ENCODE peak calls at places on chromosomes 1 and 21, in five cellular contexts. K is T-helper 9 cell; J is CD8-positive, alpha-beta memory T cell; T is HCEC 1CT; N is activated T-cell treated with anti-CD3 and anti-CD28 coated beads, Interleukin-2, amount 50 U/mL, for 72 hours. Z is an unnamed sample.

GRCh38 chr1:87706198-87706597 is 377.5 kb downstream of the LMO4 start:
- DNase-seq in J (no peak), T (peak; percentile 3), N (no peak), K (no peak), Z (no peak)

GRCh38 chr1:35558374-35559316 is 1.0 kb downstream of the NCDN start:
- DNase-seq in J (peak; percentile 30), K (peak; percentile 26), T (no peak), N (peak; percentile 35), Z (no peak)

GRCh38 chr1:107430540-107431228 is 289.8 kb downstream of the NTNG1 start:
- DNase-seq in N (peak; percentile 34), T (peak; percentile 1), J (no peak), K (no peak), Z (no peak)

GRCh38 chr21:41188476-41189146 is 20.7 kb downstream of the BACE2 start:
- DNase-seq in J (no peak), N (no peak), K (no peak), T (no peak), Z (no peak)

GRCh38 chr1:104402178-104402577 is 652.5 kb downstream of the AMY1C start:
- DNase-seq in J (no peak), N (no peak), K (no peak), T (no peak), Z (no peak)

GRCh38 chr1:47571952-47572351 is 134.1 kb downstream of the FOXD2 start:
- DNase-seq in K (no peak), N (no peak), J (no peak), T (no peak), Z (no peak)

GRCh38 chr1:94250341-94250740 is 13.0 kb upstream of the ARHGAP29 start:
- DNase-seq in K (no peak), J (no peak), T (no peak), N (no peak), Z (no peak)

GRCh38 chr1:199956005-199956404 is 71.5 kb upstream of the NR5A2 start:
- DNase-seq in T (no peak), K (no peak), N (no peak), J (no peak), Z (no peak)

GRCh38 chr1:109892476-109893368 is 17.9 kb upstream of the CSF1 start:
- DNase-seq in J (no peak), T (no peak), K (no peak), N (no peak), Z (no peak)

GRCh38 chr1:115492880-115493279 is 148.9 kb upstream of the VANGL1 start:
- DNase-seq in J (no peak), K (no peak), N (no peak), T (peak; percentile 57), Z (no peak)

GRCh38 chr1:234731371-234732085 is 121.5 kb upstream of the IRF2BP2 start:
- DNase-seq in N (peak; percentile 60), J (peak; percentile 13), T (peak; percentile 94), K (no peak), Z (peak; percentile 39)

GRCh38 chr1:207261971-207262370 is 59.5 kb upstream of the CD55 start:
- DNase-seq in K (no peak), J (no peak), T (peak; percentile 35), N (no peak), Z (no peak)